ENCODE peak calls at places on chromosome 5, in four cellular contexts. J is hepatocyte, Y is mucosa of descending colon, A is gastrocnemius medialis. X is an unnamed sample.

GRCh38 chr5:153552886-153553285 is 62.4 kb downstream of the GRIA1 start:
- DNase-seq in J (no peak), A (no peak), Y (no peak), X (no peak)

GRCh38 chr5:71932649-71933338 is 174.5 kb upstream of the MAP1B start:
- DNase-seq in Y (peak; percentile 65), J (peak; percentile 69), A (peak; percentile 33), X (peak; percentile 70)

GRCh38 chr5:10662083-10662482 is 98.2 kb downstream of the ANKRD33B start:
- DNase-seq in A (no peak), Y (no peak), J (no peak), X (no peak)

GRCh38 chr5:72817076-72817476 is 615 bp downstream of the TNPO1 start:
- DNase-seq in J (peak; percentile 69), A (peak; percentile 54), Y (peak; percentile 75), X (peak; percentile 49)

GRCh38 chr5:141245250-141245717 is at the start of gene PCDHB15:
- DNase-seq in J (no peak), A (no peak), Y (no peak), X (no peak)

GRCh38 chr5:141806626-141807025 is 71.6 kb downstream of the PCDH1 start:
- DNase-seq in Y (no peak), J (no peak), A (no peak), X (no peak)

GRCh38 chr5:51466214-51466613 is 83.0 kb downstream of the ISL1 start:
- DNase-seq in Y (no peak), J (no peak), A (no peak), X (no peak)

GRCh38 chr5:132474881-132475511 is 15.6 kb downstream of the IRF1 start:
- DNase-seq in A (peak; percentile 11), J (no peak), Y (peak; percentile 42), X (no peak)

GRCh38 chr5:163508753-163509152 is 3.3 kb downstream of the MAT2B start:
- DNase-seq in Y (no peak), J (no peak), A (no peak), X (no peak)

GRCh38 chr5:154899107-154899816 is 38.7 kb downstream of the GEMIN5 start:
- DNase-seq in A (peak; percentile 61), J (no peak), Y (no peak), X (no peak)

GRCh38 chr5:135154197-135154596 is 120.2 kb upstream of the PITX1 start:
- DNase-seq in A (no peak), J (no peak), Y (no peak), X (peak; percentile 98)

GRCh38 chr5:120252839-120253238 is 211.3 kb upstream of the PRR16 start:
- DNase-seq in J (no peak), Y (no peak), A (no peak), X (peak; percentile 45)

GRCh38 chr5:59124983-59125960 is 542.4 kb downstream of the RAB3C start:
- DNase-seq in J (no peak), Y (no peak), A (no peak), X (no peak)

GRCh38 chr5:72647806-72648205 is 140.6 kb upstream of the ZNF366 start:
- DNase-seq in Y (no peak), J (no peak), A (no peak), X (no peak)

GRCh38 chr5:111374380-111374779 is 138.0 kb downstream of the STARD4 start:
- DNase-seq in A (no peak), Y (no peak), J (no peak), X (no peak)

GRCh38 chr5:173204185-173204979 is 30.6 kb downstream of the NKX2-5 start:
- DNase-seq in A (no peak), J (peak; percentile 26), Y (no peak), X (peak; percentile 25)

GRCh38 chr5:142109356-142110045 is 922 bp downstream of the NDFIP1 start:
- DNase-seq in A (no peak), Y (peak; percentile 34), J (peak; percentile 32), X (peak; percentile 20)

GRCh38 chr5:603081-603998 is 8.8 kb upstream of the CEP72 start:
- DNase-seq in A (no peak), J (no peak), Y (no peak), X (no peak)

GRCh38 chr5:137712268-137712667 is 23.6 kb downstream of the KLHL3 start:
- DNase-seq in A (no peak), Y (no peak), J (no peak), X (no peak)

GRCh38 chr5:111394580-111394979 is 117.8 kb downstream of the STARD4 start:
- DNase-seq in A (no peak), Y (no peak), J (no peak), X (peak; percentile 89)

GRCh38 chr5:144390133-144390532 is 219.5 kb downstream of the KCTD16 start:
- DNase-seq in Y (no peak), J (peak; percentile 37), A (no peak), X (peak; percentile 10)

GRCh38 chr5:123107343-123108240 is 18.6 kb downstream of the PRDM6 start:
- DNase-seq in Y (no peak), A (no peak), J (no peak), X (no peak)

GRCh38 chr5:81334304-81335061 is 33.1 kb downstream of the ZCCHC9 start:
- DNase-seq in A (no peak), Y (no peak), J (no peak), X (no peak)

GRCh38 chr5:168879929-168880328 is 300.8 kb upstream of the PANK3 start:
- DNase-seq in A (no peak), Y (no peak), J (peak; percentile 37), X (no peak)

GRCh38 chr5:132775439-132776076 is 1.5 kb downstream of the SEPTIN8 start:
- DNase-seq in Y (no peak), A (no peak), J (peak; percentile 30), X (no peak)

GRCh38 chr5:147887026-147887627 is 8.6 kb downstream of the SCGB3A2 start:
- DNase-seq in Y (no peak), J (peak; percentile 55), A (no peak), X (peak; percentile 67)

DNA sequence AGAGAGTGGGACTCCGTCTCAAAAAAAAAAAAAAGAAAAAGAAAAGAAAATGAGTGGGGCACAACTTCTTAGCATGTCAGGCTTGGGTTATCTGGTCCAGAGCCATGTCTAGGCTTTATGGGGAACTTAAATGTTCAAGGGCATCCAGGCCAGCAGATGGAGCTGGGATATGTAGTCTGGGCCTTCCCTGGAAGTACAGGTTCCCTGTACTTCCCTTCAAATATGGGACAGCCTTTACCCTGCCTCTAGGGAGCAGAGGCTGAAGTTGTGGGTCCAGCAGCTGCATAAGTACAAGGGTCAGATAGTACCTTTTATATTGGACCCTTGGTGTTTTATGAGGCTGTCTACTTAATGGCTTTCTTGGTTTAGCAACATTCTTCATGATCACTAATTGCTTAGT is 42.1 kb downstream of the FAF2 start:
- DNase-seq in Y (no peak), J (no peak), A (no peak), X (peak; percentile 44)
- H3K36me3 ChIP-seq in Y (no peaks in the 10 kb centered on the region), J (peaks cover 5% of the 10 kb centered on the region), A (peaks cover 89% of the 10 kb centered on the region), X (peaks cover 23% of the 10 kb centered on the region)

DNA sequence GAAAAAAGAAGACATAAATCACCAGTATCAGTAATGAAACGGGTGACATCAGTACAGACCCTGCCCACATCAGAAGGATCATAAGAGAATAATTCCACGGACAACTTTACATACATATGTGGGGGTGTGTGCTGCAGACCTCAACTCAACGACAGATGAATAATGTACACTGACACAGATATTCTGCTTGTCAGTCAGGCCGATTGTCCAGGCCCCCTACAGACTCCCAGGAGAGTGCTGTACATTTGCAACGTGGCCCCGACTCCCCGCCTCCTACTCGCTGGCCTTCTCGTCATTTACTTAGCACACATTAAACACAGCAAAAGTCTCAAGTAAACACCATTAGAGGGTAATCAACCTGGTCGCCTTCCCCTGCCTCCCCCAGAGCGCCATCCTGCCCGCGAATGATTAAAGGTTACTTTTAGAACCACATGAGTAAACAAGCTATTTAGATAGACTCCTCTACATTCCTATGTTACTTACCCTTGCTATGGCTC is 3.5 kb upstream of the TMED9 start:
- DNase-seq in Y (no peak), J (peak; percentile 52), A (no peak), X (no peak)
- TF ChIP-seq CTCF in Y (no peak), J (no peak), A (no peak), X (no peak)

GRCh38 chr5:181221105-181221791 is 1.8 kb upstream of the TRIM41 start:
- DNase-seq in A (peak; percentile 10), Y (peak; percentile 52), J (no peak), X (no peak)
- H3K4me3 ChIP-seq in A (no peak overlapping the region), Y (no peak overlapping the region), J (no peak overlapping the region), X (no peak overlapping the region)

GRCh38 chr5:43141211-43141610 is 20.5 kb downstream of the ZNF131 start:
- DNase-seq in A (no peak), Y (no peak), J (no peak), X (no peak)
- H3K36me3 ChIP-seq in A (peaks cover 17% of the 10 kb centered on the region), Y (no peaks in the 10 kb centered on the region), J (no peaks in the 10 kb centered on the region), X (peaks cover 1% of the 10 kb centered on the region)

DNA sequence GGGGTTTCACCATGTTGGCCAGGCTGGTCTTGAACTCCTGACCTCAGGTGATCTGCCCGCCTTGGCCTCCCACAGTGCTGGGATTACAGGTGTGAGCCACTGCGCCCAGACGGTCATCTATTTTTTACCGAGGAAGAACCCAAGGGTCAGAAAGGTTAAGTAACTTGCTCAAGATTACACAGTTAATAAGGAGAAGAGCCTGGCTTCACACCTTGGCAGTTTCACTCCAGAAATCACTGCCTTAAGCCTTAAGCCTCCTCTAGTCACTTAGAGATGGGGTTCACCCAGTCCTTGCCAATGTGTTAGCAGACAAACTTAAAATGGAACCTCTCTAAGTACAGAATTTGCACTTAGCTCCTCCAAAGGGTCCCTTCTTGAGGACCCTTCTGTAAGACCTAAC is 116.3 kb downstream of the PTTG1 start:
- DNase-seq in J (no peak), Y (no peak), A (no peak), X (no peak)
- TF ChIP-seq CTCF in J (no peak), Y (no peak), A (no peak), X (no peak)

DNA sequence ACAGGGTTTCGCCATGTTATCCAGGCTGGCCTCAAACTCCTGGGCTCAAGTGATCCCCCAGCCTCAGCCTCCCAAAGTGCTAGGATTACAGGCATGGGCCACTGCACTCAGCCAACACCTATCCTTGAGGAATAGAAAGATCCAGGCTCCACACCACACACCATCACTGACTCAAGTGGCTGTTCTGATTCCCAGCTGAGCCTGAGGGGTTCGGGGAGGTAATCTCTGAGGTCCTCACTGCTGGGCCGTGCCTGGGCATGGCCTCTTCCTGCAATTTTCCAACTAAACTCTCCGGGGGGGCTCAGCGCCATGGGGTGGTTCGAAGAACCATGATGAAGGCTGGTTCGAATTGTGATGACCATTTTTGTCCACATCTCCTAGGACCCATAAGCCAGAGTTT is 31.0 kb upstream of the IL17B start:
- DNase-seq in J (no peak), Y (no peak), A (no peak), X (no peak)
- H3K4me3 ChIP-seq in J (no peak overlapping the region), Y (no peak overlapping the region), A (peak overlapping the region; percentile 44), X (no peak overlapping the region)

GRCh38 chr5:37112383-37112991 is 136.7 kb downstream of the CPLANE1 start:
- DNase-seq in J (no peak), A (no peak), Y (no peak), X (peak; percentile 14)
- H3K36me3 ChIP-seq in J (peaks cover 5% of the 10 kb centered on the region), A (peaks cover 48% of the 10 kb centered on the region), Y (no peaks in the 10 kb centered on the region), X (peaks cover under 1% of the 10 kb centered on the region)

GRCh38 chr5:94025788-94026473 is 284.5 kb upstream of the POU5F2 start:
- DNase-seq in Y (no peak), A (no peak), J (peak; percentile 47), X (no peak)
- TF ChIP-seq CTCF in Y (no peak), A (no peak), J (peak; percentile 16), X (no peak)

X was measured in bronchial epithelial cell.